ENCODE peak calls at places on chromosomes 1 and 21, in five cellular contexts. V is mammary epithelial cell, I is heart right ventricle, K is cardiac fibroblast, X is IMR-90. S is an unnamed sample.

GRCh38 chr1:119840745-119841144 is 29.5 kb upstream of the REG4 start:
- DNase-seq in V (no peak), I (no peak), K (no peak), X (no peak), S (no peak)

GRCh38 chr1:201714542-201715276 is 114.2 kb upstream of the IPO9 start:
- DNase-seq in V (peak), I (peak), K (peak), X (peak), S (peak)

GRCh38 chr1:200473698-200474371 is 64.0 kb upstream of the ZNF281 start:
- DNase-seq in V (no peak), I (no peak), K (peak), X (no peak), S (no peak)

GRCh38 chr21:46078322-46078981 is 19.5 kb upstream of the COL6A2 start:
- DNase-seq in V (no peak), I (no peak), K (no peak), X (no peak), S (peak)

GRCh38 chr1:180695282-180695681 is 63.5 kb downstream of the XPR1 start:
- DNase-seq in V (no peak), I (no peak), K (no peak), X (no peak), S (no peak)

GRCh38 chr1:239786464-239786863 is 305.2 kb upstream of the FMN2 start:
- DNase-seq in V (no peak), I (no peak), K (no peak), X (no peak), S (no peak)

GRCh38 chr1:156893048-156893953 is at the start of gene PEAR1:
- DNase-seq in V (no peak), I (peak), K (peak), X (peak), S (peak)

GRCh38 chr21:28338906-28339305 is 653.8 kb downstream of the LTN1 start:
- DNase-seq in V (no peak), I (peak), K (no peak), X (no peak), S (no peak)

GRCh38 chr1:22111115-22111514 is 31.8 kb downstream of the WNT4 start:
- DNase-seq in V (no peak), I (no peak), K (no peak), X (no peak), S (no peak)

GRCh38 chr1:50989694-50990093 is 19.6 kb downstream of the CDKN2C start:
- DNase-seq in V (no peak), I (no peak), K (peak), X (no peak), S (no peak)

GRCh38 chr1:78383923-78384322 is 106.9 kb upstream of the PTGFR start:
- DNase-seq in V (no peak), I (no peak), K (no peak), X (no peak), S (no peak)

GRCh38 chr1:2821970-2822620 is 20.6 kb upstream of the TTC34 start:
- DNase-seq in V (no peak), I (peak), K (no peak), X (no peak), S (no peak)

GRCh38 chr1:59107516-59107915 is 189.4 kb upstream of the FGGY start:
- DNase-seq in V (peak), I (peak), K (peak), X (no peak), S (peak)

GRCh38 chr1:114641377-114641776 is 28.5 kb downstream of the DENND2C start:
- DNase-seq in V (no peak), I (no peak), K (no peak), X (no peak), S (no peak)

GRCh38 chr1:10624256-10625050 is 149.7 kb downstream of the PEX14 start:
- DNase-seq in V (no peak), I (no peak), K (no peak), X (no peak), S (no peak)

GRCh38 chr1:226711976-226712778 is 26.9 kb downstream of the ITPKB start:
- DNase-seq in V (no peak), I (no peak), K (no peak), X (no peak), S (no peak)

GRCh38 chr1:82704966-82705365 is 904.2 kb downstream of the ADGRL2 start:
- DNase-seq in V (no peak), I (no peak), K (peak), X (no peak), S (no peak)

GRCh38 chr1:90708236-90708786 is 8.8 kb downstream of the BARHL2 start:
- DNase-seq in V (no peak), I (no peak), K (no peak), X (no peak), S (no peak)

GRCh38 chr1:90708826-90709225 is 8.3 kb downstream of the BARHL2 start:
- DNase-seq in V (no peak), I (no peak), K (no peak), X (no peak), S (no peak)

GRCh38 chr1:90705910-90706309 is 11.2 kb downstream of the BARHL2 start:
- DNase-seq in V (no peak), I (no peak), K (no peak), X (no peak), S (no peak)

GRCh38 chr1:90706437-90707362 is 10.4 kb downstream of the BARHL2 start:
- DNase-seq in V (peak), I (no peak), K (no peak), X (no peak), S (no peak)

GRCh38 chr1:90707363-90707710 is 9.8 kb downstream of the BARHL2 start:
- DNase-seq in V (peak), I (no peak), K (peak), X (peak), S (no peak)
- H3K4me3 ChIP-seq in V (no peak), I (peak), K (no peak), X (no peak), S (no peak)

DNA sequence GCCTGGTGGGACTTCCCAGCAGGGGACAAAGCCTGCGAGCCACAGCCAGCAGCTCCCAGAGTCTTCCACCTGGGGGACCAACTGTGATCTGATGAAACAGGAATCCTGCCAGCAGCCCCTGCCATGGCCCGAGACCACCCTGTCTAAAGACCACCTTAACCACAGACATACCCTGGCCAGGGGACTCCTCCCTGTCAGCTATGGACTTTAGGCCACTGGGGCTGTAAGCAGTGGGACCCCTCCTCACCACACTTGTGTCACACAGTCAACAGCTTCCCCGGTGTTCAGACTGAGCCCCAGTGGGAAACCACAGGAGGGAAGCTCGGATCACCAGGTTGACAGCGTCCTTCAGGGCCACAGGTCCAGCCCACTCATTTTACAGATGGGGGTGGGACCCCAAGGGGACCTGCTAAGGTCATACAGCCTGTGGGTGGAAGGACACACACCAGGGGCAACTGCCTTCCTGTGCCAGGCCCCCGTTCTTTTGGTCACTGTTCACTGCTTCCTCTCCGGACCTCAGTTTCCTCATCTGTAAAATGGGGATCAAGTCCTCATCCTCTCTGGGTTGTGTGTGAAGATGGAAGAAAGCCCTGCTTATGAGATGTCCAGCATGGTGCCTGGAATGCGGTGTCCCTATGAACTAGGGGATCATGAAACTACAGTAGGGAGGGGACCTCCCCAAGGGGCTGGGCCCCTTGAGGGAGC is 11.4 kb downstream of the EPHA2 start:
- DNase-seq in V (no peak), I (no peak), K (no peak), X (no peak), S (no peak)
- H3K4me3 ChIP-seq in V (peak), I (peak), K (no peak), X (no peak), S (no peak)

DNA sequence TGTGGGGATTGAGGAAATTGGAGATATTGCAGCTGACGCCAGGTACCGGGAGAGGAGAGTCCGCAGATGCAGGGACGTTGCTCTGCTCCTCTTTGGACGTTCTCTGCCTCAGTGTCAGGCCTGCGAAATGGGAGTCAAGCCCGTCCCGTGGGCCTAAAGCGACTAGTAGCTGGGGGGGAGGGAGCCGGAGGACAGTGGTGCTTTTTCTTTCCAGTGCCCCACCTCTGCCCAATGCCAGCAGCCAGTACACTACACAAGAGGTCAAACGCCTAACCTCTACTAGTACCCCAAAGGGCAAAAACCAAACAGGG is 413.6 kb upstream of the ESRRG start:
- DNase-seq in V (no peak), I (no peak), K (no peak), X (no peak), S (no peak)
- H3K4me3 ChIP-seq in V (no peak), I (no peak), K (no peak), X (no peak), S (peak)

GRCh38 chr1:66752671-66753371 is 562 bp downstream of the DYNLT5 start:
- DNase-seq in V (no peak), I (no peak), K (no peak), X (no peak), S (no peak)

GRCh38 chr1:66751160-66751559 is 1.1 kb upstream of the DYNLT5 start:
- DNase-seq in V (no peak), I (no peak), K (no peak), X (no peak), S (no peak)

GRCh38 chr1:66750578-66750977 is 1.7 kb upstream of the DYNLT5 start:
- DNase-seq in V (no peak), I (no peak), K (no peak), X (no peak), S (no peak)

GRCh38 chr1:66747500-66747899 is 4.8 kb upstream of the DYNLT5 start:
- DNase-seq in V (no peak), I (no peak), K (peak), X (peak), S (no peak)

DNA sequence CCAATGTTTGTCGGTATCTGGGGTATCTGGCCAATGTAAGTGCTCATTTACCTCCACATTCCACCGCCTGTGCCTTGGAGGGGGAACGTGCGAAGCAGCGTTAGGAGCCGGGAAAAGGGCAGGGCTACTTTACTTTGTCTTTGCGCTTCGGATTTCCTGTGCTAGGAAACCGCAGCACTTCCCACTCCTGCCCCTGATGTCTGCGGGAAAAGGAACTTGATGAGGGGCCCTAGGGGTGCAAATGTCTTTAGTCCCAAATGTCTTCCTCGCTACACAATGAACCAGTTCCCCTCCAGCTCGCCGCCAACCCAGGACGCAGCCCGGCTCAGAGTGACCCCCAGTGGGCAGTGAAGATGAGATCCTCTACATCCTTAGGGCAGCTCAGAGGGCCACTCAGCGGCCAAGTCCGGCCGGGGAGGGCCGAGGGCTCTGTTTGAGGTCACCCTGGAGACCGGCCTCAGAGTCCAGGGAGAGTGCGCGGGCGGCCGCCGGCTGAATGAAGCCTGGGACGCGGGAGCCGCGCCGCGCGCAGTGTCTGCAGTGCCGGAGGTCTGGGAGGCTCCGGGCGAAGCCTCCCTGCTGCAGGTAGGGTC is at the start of gene DYNLT5:
- DNase-seq in V (no peak), I (peak), K (peak), X (peak), S (no peak)
- H3K4me3 ChIP-seq in V (no peak), I (peak), K (peak), X (peak), S (peak)

DNA sequence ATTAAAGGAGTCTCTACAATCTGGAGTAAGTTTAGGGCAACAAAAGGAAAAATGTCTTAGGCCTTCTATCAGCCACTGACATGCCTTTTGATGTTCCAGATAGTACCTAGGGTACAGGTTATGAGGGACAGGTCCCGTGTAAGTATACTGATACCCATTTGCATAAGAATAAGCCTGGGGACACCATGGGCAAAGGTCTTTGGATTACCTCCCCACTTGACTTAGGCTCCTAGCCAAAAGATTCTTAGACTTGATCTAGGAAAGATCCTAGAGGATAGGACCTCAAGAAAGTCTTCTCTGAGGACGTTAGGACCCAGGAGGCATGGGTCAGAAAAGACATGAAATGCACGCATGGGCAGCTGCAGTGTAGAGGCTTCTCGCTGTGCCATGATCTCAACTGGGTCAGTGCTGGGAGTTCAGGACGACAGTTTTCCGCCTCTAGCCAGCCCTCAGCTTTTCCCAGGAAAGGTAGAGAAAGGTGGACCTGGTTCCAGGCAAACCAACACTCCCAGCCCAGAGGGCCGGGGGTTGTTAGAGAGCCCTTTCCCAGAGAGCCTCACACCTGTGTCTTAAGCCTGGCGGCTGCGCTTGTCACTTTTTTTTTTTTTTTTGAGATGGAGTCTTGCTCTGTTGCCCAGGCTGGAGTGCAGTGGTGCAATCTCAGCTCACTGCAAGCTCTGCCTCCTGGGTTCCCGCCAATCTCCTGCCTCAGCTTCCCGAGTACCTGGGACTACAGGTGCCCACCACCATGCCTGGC is 26.6 kb downstream of the MSTO1 start:
- DNase-seq in V (no peak), I (no peak), K (no peak), X (no peak), S (no peak)
- H3K4me3 ChIP-seq in V (no peak), I (peak), K (no peak), X (no peak), S (no peak)

GRCh38 chr1:207089627-207090265 is 1.1 kb downstream of the C4BPB start:
- DNase-seq in V (no peak), I (no peak), K (no peak), X (no peak), S (no peak)
- H3K4me3 ChIP-seq in V (no peak), I (peak), K (no peak), X (no peak), S (no peak)

GRCh38 chr21:41892726-41893125 is 13.6 kb upstream of the PRDM15 start:
- DNase-seq in V (no peak), I (no peak), K (no peak), X (no peak), S (no peak)
- H3K4me3 ChIP-seq in V (no peak), I (no peak), K (no peak), X (no peak), S (no peak)

S was measured in tibial nerve.